ENCODE peak calls at places on chromosomes 1 and 21, in six cellular contexts. O is pancreas, W is ovary, G is HCT116, B is endothelial cell of umbilical vein, P is foreskin keratinocyte. N is an unnamed sample.
A peak's percentile ranks its signal among the peaks of the same experiment; 100 is the strongest.

GRCh38 chr1:164635074-164635783 is 76.2 kb downstream of the PBX1 start:
- DNase-seq in O (no peak), W (no peak), G (no peak), B (no peak), P (no peak), N (no peak)

GRCh38 chr1:179353546-179353945 is 12.2 kb upstream of the AXDND1 start:
- DNase-seq in O (no peak), W (peak; percentile 53), G (no peak), B (no peak), P (peak; percentile 47), N (peak; percentile 26)

GRCh38 chr1:221841291-221841982 is 99.5 kb upstream of the DUSP10 start:
- DNase-seq in O (no peak), W (no peak), G (no peak), B (peak; percentile 58), P (no peak), N (no peak)

GRCh38 chr1:41286992-41287391 is 44.9 kb upstream of the SCMH1 start:
- DNase-seq in O (no peak), W (no peak), G (no peak), B (no peak), P (no peak), N (no peak)

GRCh38 chr1:233440952-233441401 is 113.5 kb downstream of the MAP3K21 start:
- DNase-seq in O (no peak), W (peak; percentile 16), G (peak; percentile 71), B (peak; percentile 43), P (peak; percentile 65), N (no peak)

GRCh38 chr1:44240802-44241671 is 27.8 kb downstream of the DMAP1 start:
- DNase-seq in O (no peak), W (no peak), G (no peak), B (no peak), P (no peak), N (no peak)

GRCh38 chr1:232893481-232894313 is 56.7 kb upstream of the NTPCR start:
- DNase-seq in O (no peak), W (no peak), G (no peak), B (no peak), P (no peak), N (no peak)

GRCh38 chr1:236753554-236753953 is 41.5 kb upstream of the MTR start:
- DNase-seq in O (no peak), W (no peak), G (peak; percentile 56), B (no peak), P (no peak), N (no peak)

GRCh38 chr1:94258873-94259331 is 21.5 kb upstream of the ARHGAP29 start:
- DNase-seq in O (no peak), W (peak; percentile 34), G (peak; percentile 71), B (peak; percentile 85), P (peak; percentile 92), N (no peak)

GRCh38 chr1:240747907-240748306 is 136.0 kb upstream of the GREM2 start:
- DNase-seq in O (no peak), W (no peak), G (no peak), B (no peak), P (no peak), N (no peak)

GRCh38 chr21:23887709-23888303 is 1719.5 kb downstream of the MRPL39 start:
- DNase-seq in O (no peak), W (no peak), G (no peak), B (no peak), P (no peak), N (no peak)

GRCh38 chr1:35707253-35708178 is 11.2 kb downstream of the C1orf216 start:
- DNase-seq in O (peak; percentile 62), W (no peak), G (no peak), B (no peak), P (no peak), N (peak; percentile 15)

GRCh38 chr1:207866471-207867135 is 44.3 kb downstream of the CD34 start:
- DNase-seq in O (no peak), W (peak; percentile 74), G (no peak), B (no peak), P (no peak), N (peak; percentile 45)

GRCh38 chr1:220164517-220164916 is 70.6 kb downstream of the IARS2 start:
- DNase-seq in O (no peak), W (no peak), G (no peak), B (no peak), P (no peak), N (no peak)

GRCh38 chr1:224116131-224116530 is 2.2 kb downstream of the FBXO28 start:
- DNase-seq in O (no peak), W (no peak), G (peak; percentile 56), B (peak; percentile 72), P (peak; percentile 53), N (no peak)

GRCh38 chr21:21111309-21111920 is 113.2 kb downstream of the NCAM2 start:
- DNase-seq in O (no peak), W (no peak), G (no peak), B (no peak), P (no peak), N (no peak)

GRCh38 chr1:10904396-10905358 is 107.8 kb upstream of the TARDBP start:
- DNase-seq in O (no peak), W (no peak), G (no peak), B (no peak), P (no peak), N (no peak)

GRCh38 chr1:155978325-155978972 is at the start of gene ARHGEF2:
- DNase-seq in O (peak; percentile 66), W (peak; percentile 86), G (no peak), B (peak; percentile 50), P (peak; percentile 49), N (peak; percentile 88)

GRCh38 chr1:1601564-1602320 is 1.8 kb upstream of the FNDC10 start:
- DNase-seq in O (no peak), W (no peak), G (no peak), B (no peak), P (no peak), N (no peak)

GRCh38 chr1:1603671-1604373 is 3.9 kb upstream of the FNDC10 start:
- DNase-seq in O (no peak), W (no peak), G (no peak), B (no peak), P (no peak), N (no peak)

GRCh38 chr1:1602321-1602931 is 2.5 kb upstream of the FNDC10 start:
- DNase-seq in O (no peak), W (no peak), G (no peak), B (no peak), P (no peak), N (no peak)

GRCh38 chr1:1604374-1605033 is 4.6 kb upstream of the FNDC10 start:
- DNase-seq in O (no peak), W (no peak), G (no peak), B (no peak), P (no peak), N (no peak)

DNA sequence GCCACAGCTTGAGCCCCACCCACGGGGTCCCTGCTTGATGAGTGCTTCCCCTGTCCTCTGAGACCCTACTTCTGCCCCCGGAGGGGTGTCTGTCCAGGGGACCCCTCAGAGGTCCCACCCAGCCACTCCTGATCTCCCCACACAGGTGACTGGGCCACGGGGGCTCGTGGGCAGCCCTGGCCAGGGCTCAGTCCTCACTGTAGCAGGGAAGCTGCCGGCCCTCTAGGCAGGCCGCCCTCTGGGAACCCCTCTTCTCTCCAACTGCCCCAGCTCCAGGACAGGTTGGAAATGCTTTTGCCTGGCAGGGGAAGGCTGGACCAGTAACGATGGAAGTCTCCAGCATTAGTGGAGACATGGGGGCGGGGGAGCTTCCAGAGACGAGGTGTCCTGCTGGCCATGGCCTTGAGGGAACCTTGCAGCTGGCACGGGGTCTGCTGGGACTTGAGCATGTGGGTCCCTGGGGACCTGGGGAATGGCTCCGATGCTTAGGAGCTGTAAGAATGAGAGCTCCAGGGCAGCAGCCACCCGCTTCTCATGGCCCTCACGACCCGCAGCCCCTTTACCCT is 3.1 kb upstream of the FNDC10 start:
- DNase-seq in O (no peak), W (no peak), G (no peak), B (no peak), P (no peak), N (no peak)
- H3K27me3 ChIP-seq in O (no peaks in the 10 kb centered on the region), W (peaks cover 8% of the 10 kb centered on the region), G (no peaks in the 10 kb centered on the region), B (peaks cover 17% of the 10 kb centered on the region), P (peaks cover 22% of the 10 kb centered on the region), N (peaks cover 65% of the 10 kb centered on the region)

DNA sequence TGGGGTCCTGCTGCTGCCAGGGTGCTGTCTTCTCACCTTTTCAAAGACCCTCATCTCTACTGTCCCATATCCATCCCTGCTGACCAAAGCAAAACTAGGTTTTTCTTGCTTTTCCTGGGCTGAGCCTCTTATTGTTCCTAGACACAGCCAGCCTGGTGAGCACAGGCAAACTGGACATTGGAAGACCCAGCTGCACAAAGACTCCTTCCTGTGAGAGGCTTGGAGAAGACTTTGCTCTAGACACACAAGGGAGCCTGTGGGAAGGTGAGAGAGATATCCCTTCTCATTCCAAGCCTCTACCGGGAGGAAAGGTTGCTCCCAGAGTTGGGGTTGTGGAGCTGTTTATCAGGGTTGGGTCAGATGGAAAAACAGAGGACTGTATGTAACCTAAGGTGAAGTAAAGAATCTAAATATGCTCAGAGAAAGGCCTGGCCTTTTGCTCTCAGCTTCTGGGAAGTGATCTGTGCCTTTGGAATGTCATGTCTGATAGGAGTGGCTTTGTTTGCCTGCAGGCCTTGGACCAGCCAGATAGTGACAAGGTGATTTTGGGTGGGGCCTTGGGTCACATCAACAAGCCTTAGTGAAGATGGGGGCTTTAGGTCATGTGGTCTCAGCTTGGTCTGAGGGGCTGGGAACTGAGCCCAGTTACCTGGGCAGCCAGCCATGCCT is 87.6 kb upstream of the RUNX1 start:
- DNase-seq in O (no peak), W (no peak), G (peak; percentile 72), B (peak; percentile 30), P (peak; percentile 88), N (no peak)
- H3K27ac ChIP-seq in O (no peak overlapping the region), W (no peak overlapping the region), G (peak overlapping the region; percentile 81), B (no peak overlapping the region), P (peak overlapping the region; percentile 83), N (no peak overlapping the region)

DNA sequence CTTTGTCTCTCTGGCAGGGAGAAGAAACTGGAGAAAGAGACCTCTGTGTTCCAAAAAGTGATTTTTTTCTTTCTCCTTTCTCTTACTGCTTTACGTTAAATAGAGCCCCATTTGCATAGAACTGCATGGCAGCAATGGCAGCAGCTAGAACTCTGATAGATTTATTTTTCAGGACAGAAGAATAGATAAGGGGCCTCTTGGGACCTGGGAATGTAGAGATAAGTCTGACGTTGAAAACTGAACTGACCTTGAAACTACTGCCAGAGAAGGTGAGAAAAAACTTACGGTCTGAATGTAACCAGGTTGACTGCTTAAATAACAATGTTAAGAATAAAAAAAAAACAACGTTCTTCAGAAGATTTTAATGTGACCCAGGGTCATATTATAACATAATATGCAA is 25.4 kb upstream of the B3GALT5 start:
- DNase-seq in O (no peak), W (no peak), G (no peak), B (no peak), P (no peak), N (no peak)
- H3K27me3 ChIP-seq in O (no peaks in the 10 kb centered on the region), W (no peaks in the 10 kb centered on the region), G (no peaks in the 10 kb centered on the region), B (no peaks in the 10 kb centered on the region), P (no peaks in the 10 kb centered on the region), N (no peaks in the 10 kb centered on the region)

GRCh38 chr1:45644661-45645060 is 20.8 kb upstream of the CCDC17 start:
- DNase-seq in O (no peak), W (no peak), G (no peak), B (no peak), P (no peak), N (no peak)
- H3K27ac ChIP-seq in O (peak overlapping the region; percentile 43), W (no peak overlapping the region), G (peak overlapping the region; percentile 2), B (no peak overlapping the region), P (no peak overlapping the region), N (no peak overlapping the region)

N was measured in left ventricle myocardium inferior.